ENCODE peak calls at places on chromosomes 1 and 21, in six cellular contexts. T is H1, I is H9, Q is IMR-90, G is mesenchymal stem cell, F is trophoblast cell. J is an unnamed sample.

GRCh38 chr1:47680815-47681475 is 243.1 kb downstream of the FOXD2 start:
- DNase-seq in T (no peak), Q (no peak), G (no peak), I (peak), F (no peak), J (no peak)

GRCh38 chr21:45555557-45556301 is 13.5 kb upstream of the SLC19A1 start:
- DNase-seq in F (peak), Q (peak), I (peak), T (peak), G (peak), J (peak)

GRCh38 chr1:28078680-28079626 is 9.5 kb downstream of the EYA3 start:
- DNase-seq in Q (peak), I (no peak), F (peak), G (peak), T (no peak), J (no peak)

GRCh38 chr1:183739640-183740385 is 65.1 kb upstream of the RGL1 start:
- DNase-seq in Q (peak), I (no peak), T (no peak), G (peak), F (no peak), J (no peak)

GRCh38 chr1:56644941-56645662 is at the start of gene PRKAA2:
- DNase-seq in T (no peak), Q (peak), F (peak), G (peak), I (peak), J (peak)

GRCh38 chr1:33576821-33577599 is 104.6 kb downstream of the ZSCAN20 start:
- DNase-seq in F (no peak), T (no peak), I (no peak), Q (no peak), G (no peak), J (no peak)

GRCh38 chr1:56194911-56195310 is 384.5 kb downstream of the PLPP3 start:
- DNase-seq in T (no peak), F (peak), I (no peak), G (peak), Q (peak), J (no peak)

GRCh38 chr1:109802901-109803561 is 39.3 kb upstream of the EPS8L3 start:
- DNase-seq in T (no peak), Q (no peak), I (peak), F (no peak), G (no peak), J (no peak)

GRCh38 chr1:81329061-81329460 is 471.7 kb upstream of the ADGRL2 start:
- DNase-seq in I (no peak), F (no peak), Q (no peak), T (no peak), G (no peak), J (no peak)

GRCh38 chr1:112808861-112809684 is 93.9 kb upstream of the PPM1J start:
- DNase-seq in T (no peak), Q (peak), I (peak), F (peak), G (peak), J (peak)

GRCh38 chr1:108877324-108877812 is 583 bp downstream of the GPSM2 start:
- DNase-seq in T (no peak), F (peak), Q (peak), G (peak), I (no peak), J (peak)

GRCh38 chr1:79128726-79129125 is 122.2 kb upstream of the ADGRL4 start:
- DNase-seq in I (no peak), F (peak), Q (peak), G (peak), T (no peak), J (no peak)

GRCh38 chr1:231806623-231807470 is 180.3 kb downstream of the DISC1 start:
- DNase-seq in I (peak), F (peak), G (no peak), Q (peak), T (peak), J (peak)

GRCh38 chr1:12386130-12386529 is 156.3 kb downstream of the VPS13D start:
- DNase-seq in G (no peak), T (no peak), F (peak), Q (no peak), I (no peak), J (no peak)

GRCh38 chr1:94042388-94042787 is 78.6 kb downstream of the ABCA4 start:
- DNase-seq in G (no peak), T (no peak), Q (no peak), F (no peak), I (no peak), J (no peak)

GRCh38 chr1:192474080-192474683 is 101.4 kb upstream of the RGS1 start:
- DNase-seq in I (no peak), T (no peak), F (peak), Q (peak), G (peak), J (peak)

GRCh38 chr1:18588093-18588492 is 42.6 kb upstream of the PAX7 start:
- DNase-seq in T (no peak), I (no peak), F (no peak), G (no peak), Q (no peak), J (no peak)

GRCh38 chr1:236673284-236673919 is 12.9 kb upstream of the ACTN2 start:
- DNase-seq in Q (peak), T (no peak), I (no peak), G (no peak), F (no peak), J (no peak)

GRCh38 chr1:67559222-67559700 is 125.7 kb upstream of the GADD45A start:
- DNase-seq in T (no peak), Q (peak), I (no peak), G (peak), F (peak), J (no peak)

GRCh38 chr1:33143698-33144097 is 38.1 kb downstream of the TRIM62 start:
- DNase-seq in F (peak), T (no peak), Q (peak), G (peak), I (no peak), J (no peak)

GRCh38 chr1:91402023-91402422 is 2.6 kb downstream of the HFM1 start:
- DNase-seq in F (peak), G (peak), T (no peak), Q (peak), I (no peak), J (no peak)

GRCh38 chr1:221462345-221462744 is 279.5 kb downstream of the DUSP10 start:
- DNase-seq in F (no peak), T (no peak), Q (no peak), I (no peak), G (no peak), J (no peak)

GRCh38 chr1:46983825-46984586 is 39.5 kb upstream of the CYP4X1 start:
- DNase-seq in T (no peak), I (peak), G (no peak), F (no peak), Q (no peak), J (no peak)

GRCh38 chr1:224170748-224171478 is 12.1 kb upstream of the DEGS1 start:
- DNase-seq in I (peak), F (peak), G (peak), Q (no peak), T (no peak), J (no peak)

GRCh38 chr1:206922524-206922923 is 783 bp upstream of the FCMR start:
- DNase-seq in Q (no peak), G (no peak), F (no peak), T (no peak), I (no peak), J (no peak)

GRCh38 chr1:235229868-235230267 is 68.8 kb upstream of the RBM34 start:
- DNase-seq in G (no peak), T (no peak), I (no peak), F (no peak), Q (no peak), J (no peak)

GRCh38 chr1:221994939-221995338 is 253.1 kb upstream of the DUSP10 start:
- DNase-seq in T (no peak), Q (peak), I (no peak), G (peak), F (no peak), J (no peak)

GRCh38 chr1:97630968-97631367 is 289.9 kb downstream of the DPYD start:
- DNase-seq in F (no peak), G (peak), I (no peak), Q (no peak), T (no peak), J (no peak)

GRCh38 chr1:97636941-97637340 is 283.9 kb downstream of the DPYD start:
- DNase-seq in Q (no peak), T (no peak), F (no peak), I (no peak), G (no peak), J (no peak)

GRCh38 chr1:97632075-97632474 is 288.8 kb downstream of the DPYD start:
- DNase-seq in G (peak), T (no peak), I (no peak), F (no peak), Q (peak), J (no peak)

GRCh38 chr1:97632776-97633175 is 288.1 kb downstream of the DPYD start:
- DNase-seq in T (no peak), G (no peak), I (no peak), Q (no peak), F (no peak), J (no peak)

DNA sequence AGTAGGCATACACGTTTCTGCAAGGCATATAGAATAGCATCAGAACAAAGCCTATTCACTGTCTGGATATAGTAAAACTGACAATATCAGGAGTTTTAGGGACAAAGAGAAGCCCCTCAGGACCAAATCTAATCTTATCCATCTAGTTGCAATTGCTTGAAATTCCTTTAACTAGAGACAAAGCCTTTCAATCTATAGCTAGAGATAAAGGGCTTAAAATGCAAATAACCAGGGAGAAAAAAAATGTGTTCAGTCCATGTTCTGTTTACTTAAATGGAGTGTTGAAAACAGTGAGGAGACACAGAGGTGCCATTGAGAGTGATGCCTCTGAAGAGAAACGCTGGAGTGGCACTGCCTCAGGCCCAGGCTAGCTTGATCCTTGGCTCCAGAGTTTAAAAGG is 286.1 kb downstream of the DPYD start:
- DNase-seq in G (no peak), Q (no peak), F (no peak), I (no peak), T (no peak), J (no peak)
- H2BK5ac ChIP-seq in G (no peak), Q (no peak), F (no peak), I (no peak), T (no peak), J (no peak)

GRCh38 chr1:208934933-208935332 is 648.6 kb upstream of the CAMK1G start:
- DNase-seq in F (no peak), T (peak), Q (no peak), I (no peak), G (no peak), J (no peak)
- H3K14ac ChIP-seq in F (no peak), T (no peak), Q (no peak), I (no peak), G (no peak), J (no peak)

DNA sequence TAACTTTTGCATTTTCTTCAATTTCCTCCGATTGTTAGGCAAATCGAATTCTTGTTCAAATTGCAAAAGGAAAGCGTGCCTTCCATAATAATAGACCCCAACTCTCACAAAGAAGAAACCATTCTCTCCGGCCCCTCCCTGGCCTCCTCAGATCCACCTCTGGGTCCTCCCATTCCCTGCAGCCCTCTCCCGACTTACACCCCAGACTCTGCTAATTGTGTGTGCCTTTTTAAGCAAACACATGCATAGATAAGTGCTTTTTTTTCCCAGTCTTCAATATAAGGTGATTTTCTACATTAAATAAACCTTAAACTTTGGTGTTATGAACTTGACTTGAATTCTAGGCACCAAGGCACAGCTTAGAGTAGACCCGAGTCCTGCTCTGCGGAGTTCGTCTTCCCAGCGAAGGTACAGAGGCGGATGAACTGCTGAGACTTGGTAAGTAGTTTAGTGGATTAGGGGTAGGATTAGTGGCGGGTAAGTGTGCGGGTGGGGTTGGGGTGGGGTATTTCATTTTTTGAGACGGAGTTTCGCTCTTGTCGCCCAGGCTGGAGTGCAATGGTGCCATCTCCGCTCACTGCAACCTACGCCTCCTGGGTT is 1.5 kb downstream of the L1TD1 start:
- DNase-seq in F (no peak), T (no peak), I (no peak), Q (no peak), G (no peak), J (no peak)
- H2BK5ac ChIP-seq in F (no peak), T (peak), I (no peak), Q (no peak), G (no peak), J (no peak)

GRCh38 chr1:156200062-156200461 is 6.2 kb downstream of the SLC25A44 start:
- DNase-seq in T (no peak), G (no peak), Q (no peak), F (no peak), I (no peak), J (no peak)
- H3K14ac ChIP-seq in T (no peak), G (no peak), Q (no peak), F (no peak), I (no peak), J (no peak)

DNA sequence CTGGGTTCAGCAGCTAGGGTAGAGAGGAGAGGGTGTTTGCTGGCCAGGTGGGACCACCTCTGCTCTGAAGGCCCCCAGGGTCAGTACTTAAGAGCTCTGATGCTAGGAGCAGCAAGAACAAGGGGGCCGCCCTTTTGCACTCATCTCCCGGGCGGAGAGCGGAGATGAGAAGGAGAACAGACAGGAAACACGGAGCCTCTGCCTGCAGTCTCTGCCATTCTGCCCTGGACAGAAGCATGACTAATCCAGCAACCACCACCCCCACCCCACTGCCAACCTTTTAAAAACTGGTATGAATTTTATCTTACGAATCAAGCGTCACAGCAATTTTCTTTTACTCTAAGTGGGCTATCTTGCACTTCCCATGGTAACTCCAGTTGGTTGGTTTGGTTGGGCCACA is 34.5 kb downstream of the PARP1 start:
- DNase-seq in F (no peak), T (no peak), I (no peak), Q (no peak), G (no peak), J (no peak)
- H2BK5ac ChIP-seq in F (no peak), T (no peak), I (no peak), Q (no peak), G (no peak), J (no peak)

DNA sequence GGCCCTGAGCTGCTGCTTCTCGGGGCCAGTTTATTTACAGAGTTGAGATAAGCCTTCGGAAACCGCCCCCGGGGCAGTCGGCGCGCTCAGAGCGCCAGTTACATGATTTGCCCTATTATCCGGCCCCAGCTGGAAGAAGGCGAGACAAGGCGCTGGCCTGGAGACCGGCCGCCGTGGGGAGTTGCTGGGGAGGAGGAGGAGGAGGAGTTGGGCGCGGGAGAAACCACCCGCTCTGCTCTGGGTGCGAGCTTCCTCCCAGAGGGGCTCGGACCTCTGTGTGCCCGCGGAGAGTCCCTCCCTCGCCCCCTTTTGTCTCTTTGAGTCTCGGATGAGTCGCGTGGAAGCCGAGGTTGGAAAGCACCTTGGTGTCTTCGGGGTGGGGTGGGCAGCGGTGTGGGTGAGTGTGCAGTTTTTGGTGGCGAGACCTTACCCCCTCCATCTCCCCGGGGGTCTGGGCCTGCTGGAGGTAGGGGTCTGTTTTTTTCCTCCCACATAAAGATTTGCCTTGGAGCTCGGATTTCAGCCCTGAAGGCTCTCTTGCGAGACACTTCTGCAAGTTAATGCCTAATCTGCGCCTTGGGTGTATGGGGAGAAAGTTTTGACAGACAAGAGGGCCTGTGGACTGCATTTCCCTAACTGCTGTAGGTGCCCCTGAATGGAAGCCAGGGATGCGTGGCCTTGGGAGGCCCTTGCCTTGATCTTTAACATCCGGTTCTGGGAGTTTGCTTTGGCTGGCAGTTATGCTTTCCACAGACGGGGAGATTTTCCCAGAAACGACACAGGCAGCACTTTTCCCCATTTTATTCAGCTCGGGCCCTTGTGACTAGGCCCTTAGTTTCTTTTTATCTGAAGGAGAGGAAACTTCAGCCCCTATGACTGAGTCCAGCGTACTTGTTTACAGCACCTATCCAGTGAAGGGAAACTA is 80.0 kb downstream of the NDUFS5 start:
- DNase-seq in F (peak), G (peak), I (peak), Q (no peak), T (no peak), J (no peak)
- H3K14ac ChIP-seq in F (peak), G (peak), I (peak), Q (peak), T (no peak), J (peak)

GRCh38 chr1:201828820-201829774 is at the start of gene IPO9:
- DNase-seq in F (peak), I (peak), G (peak), Q (peak), T (peak), J (peak)
- H2BK5ac ChIP-seq in F (peak), I (peak), G (no peak), Q (peak), T (peak), J (peak)

J was measured in neuronal stem cell.